ENCODE peak calls at places on chromosomes 1 and 21, in four cellular contexts. C is NCI-H2081, O is AG08395, T is sciatic nerve. S is an unnamed sample.

GRCh38 chr1:77096496-77097255 is 122.6 kb downstream of the PIGK start:
- DNase-seq in O (no peak), C (no peak), T (no peak), S (no peak)

GRCh38 chr1:31888281-31888680 is 49.9 kb downstream of the PTP4A2 start:
- DNase-seq in C (no peak), T (no peak), O (no peak), S (no peak)

GRCh38 chr1:79847715-79848114 is 841.2 kb upstream of the ADGRL4 start:
- DNase-seq in O (no peak), T (no peak), C (no peak), S (no peak)

GRCh38 chr1:196861429-196861828 is 26.4 kb upstream of the CFHR4 start:
- DNase-seq in T (no peak), O (no peak), C (no peak), S (no peak)

GRCh38 chr1:231800071-231800470 is 173.5 kb downstream of the DISC1 start:
- DNase-seq in C (no peak), O (no peak), T (no peak), S (no peak)

GRCh38 chr21:16343776-16344175 is 614.0 kb downstream of the USP25 start:
- DNase-seq in C (no peak), O (no peak), T (no peak), S (no peak)

GRCh38 chr1:115727706-115728249 is 40.7 kb downstream of the CASQ2 start:
- DNase-seq in O (peak; percentile 74), T (peak; percentile 83), C (no peak), S (peak; percentile 82)

GRCh38 chr1:156625436-156626078 is 6.3 kb downstream of the HAPLN2 start:
- DNase-seq in O (peak; percentile 42), T (peak; percentile 79), C (peak; percentile 48), S (no peak)

GRCh38 chr1:3402258-3403010 is 52.0 kb upstream of the ARHGEF16 start:
- DNase-seq in T (no peak), O (peak; percentile 62), C (peak; percentile 62), S (no peak)

GRCh38 chr1:201553496-201554166 is 14.7 kb downstream of the NAV1 start:
- DNase-seq in C (no peak), O (no peak), T (no peak), S (peak; percentile 31)

GRCh38 chr1:199684686-199685273 is 342.7 kb upstream of the NR5A2 start:
- DNase-seq in C (peak; percentile 74), T (no peak), O (peak; percentile 65), S (no peak)

GRCh38 chr21:25850126-25850831 is 115.5 kb downstream of the GABPA start:
- DNase-seq in O (no peak), C (no peak), T (no peak), S (no peak)

GRCh38 chr1:103142466-103142865 is 34.1 kb upstream of the COL11A1 start:
- DNase-seq in T (no peak), O (no peak), C (no peak), S (no peak)

GRCh38 chr1:162627662-162628296 is 4.5 kb upstream of the DDR2 start:
- DNase-seq in T (no peak), C (peak; percentile 61), O (no peak), S (no peak)

GRCh38 chr1:147246910-147247655 is 4.6 kb downstream of the CHD1L start:
- DNase-seq in C (no peak), T (no peak), O (no peak), S (no peak)

GRCh38 chr1:215957692-215958091 is 390.6 kb downstream of the KCTD3 start:
- DNase-seq in C (no peak), O (no peak), T (no peak), S (no peak)

GRCh38 chr21:21406918-21407317 is 408.7 kb downstream of the NCAM2 start:
- DNase-seq in O (no peak), T (no peak), C (no peak), S (no peak)

GRCh38 chr1:31257213-31257612 is 17.5 kb upstream of the NKAIN1 start:
- DNase-seq in O (no peak), C (no peak), T (no peak), S (no peak)

GRCh38 chr1:153942766-153943549 is 3.6 kb downstream of the DENND4B start:
- DNase-seq in C (no peak), T (no peak), O (no peak), S (no peak)

GRCh38 chr1:17053685-17054410 is at the start of gene SDHB:
- DNase-seq in O (peak; percentile 100), C (peak; percentile 98), T (peak; percentile 99), S (peak; percentile 99)

GRCh38 chr1:64901663-64902062 is 64.7 kb downstream of the JAK1 start:
- DNase-seq in C (no peak), T (no peak), O (no peak), S (no peak)

GRCh38 chr1:36086529-36087232 is 2.0 kb upstream of the ADPRS start:
- DNase-seq in C (no peak), T (no peak), O (no peak), S (peak; percentile 40)

GRCh38 chr1:156511656-156512055 is 11.1 kb upstream of the MEF2D start:
- DNase-seq in T (no peak), C (no peak), O (no peak), S (no peak)

GRCh38 chr1:153028771-153029170 is 2.2 kb upstream of the SPRR1B start:
- DNase-seq in T (no peak), O (no peak), C (no peak), S (no peak)

GRCh38 chr1:5658340-5659316 is 333.6 kb downstream of the NPHP4 start:
- DNase-seq in C (no peak), T (peak; percentile 45), O (no peak), S (peak; percentile 40)

GRCh38 chr1:16237343-16237830 is 404 bp upstream of the CPLANE2 start:
- DNase-seq in C (no peak), O (no peak), T (no peak), S (no peak)

GRCh38 chr1:59687081-59687480 is 127.7 kb upstream of the HOOK1 start:
- DNase-seq in O (no peak), T (no peak), C (no peak), S (no peak)

S was measured in suprapubic skin.